ENCODE peak calls at places on chromosomes 11 and 22, in seven cellular contexts. Y is CD4-positive, alpha-beta T cell; S is adipocyte; Z is HuH-7; J is effector memory CD8-positive, alpha-beta T cell; M is NCI-H1417; R is MG63. C is an unnamed sample.

GRCh38 chr22:25014896-25015755 is 62.6 kb downstream of the KIAA1671 start:
- DNase-seq in Y (no peak), Z (no peak), S (no peak), R (no peak), M (no peak), J (no peak), C (no peak)

GRCh38 chr11:121479355-121479754 is 26.6 kb upstream of the SORL1-AS1 start:
- DNase-seq in Y (no peak), S (no peak), J (no peak), R (no peak), Z (no peak), M (no peak), C (peak; percentile 25)

GRCh38 chr11:68141247-68142027 is 20.2 kb upstream of the CHKA start:
- DNase-seq in M (no peak), J (no peak), Y (no peak), R (no peak), S (no peak), Z (no peak), C (no peak)

GRCh38 chr11:104325093-104325492 is 161.1 kb upstream of the PDGFD start:
- DNase-seq in M (no peak), R (no peak), Y (no peak), Z (no peak), J (no peak), S (no peak), C (no peak)

GRCh38 chr22:30205281-30206115 is 41.1 kb downstream of the LIF start:
- DNase-seq in S (peak; percentile 94), Z (peak; percentile 56), M (no peak), J (no peak), R (peak; percentile 93), Y (no peak), C (no peak)

GRCh38 chr22:34696557-34696956 is 369.4 kb upstream of the ISX start:
- DNase-seq in Y (no peak), Z (no peak), M (no peak), J (no peak), R (no peak), S (no peak), C (no peak)

GRCh38 chr11:94879006-94879405 is 94.3 kb downstream of the CWC15 start:
- DNase-seq in M (no peak), Z (no peak), R (no peak), J (no peak), Y (no peak), S (no peak), C (no peak)

GRCh38 chr11:135075740-135076139 is 663.7 kb upstream of the B3GAT1 start:
- DNase-seq in S (peak; percentile 58), M (no peak), Y (peak; percentile 41), J (peak; percentile 59), Z (no peak), R (peak; percentile 79), C (peak; percentile 35)

GRCh38 chr11:69170704-69171103 is 15.0 kb downstream of the SMIM38 start:
- DNase-seq in M (peak; percentile 53), Y (no peak), Z (no peak), R (no peak), J (no peak), S (no peak), C (no peak)

GRCh38 chr11:13761250-13761649 is 92.8 kb downstream of the FAR1 start:
- DNase-seq in Y (no peak), Z (no peak), J (no peak), R (peak; percentile 2), S (no peak), M (no peak), C (no peak)

GRCh38 chr22:46997311-46997970 is 235.0 kb downstream of the TBC1D22A start:
- DNase-seq in R (no peak), M (no peak), Y (no peak), S (no peak), Z (no peak), J (no peak), C (no peak)

GRCh38 chr11:72263363-72263762 is 19.4 kb upstream of the PHOX2A start:
- DNase-seq in S (peak; percentile 47), Z (no peak), M (no peak), Y (no peak), J (no peak), R (no peak), C (no peak)